ENCODE peak calls at places on chromosomes 11 and 22, in ten cellular contexts. R is AG20443; W is GDM1; B is effector memory CD8-positive, alpha-beta T cell; P is stomach; Q is stromal cell of bone marrow; I is COR-L47; X is NCI-H1092 treated with DMSO at 0.1 percent for 48 hours; Y is aorta; T is D341Med. L is an unnamed sample.

GRCh38 chr11:75386912-75387311 is 12.4 kb upstream of the RPS3 start:
- DNase-seq in I (no peak), X (no peak), W (no peak), Y (no peak), Q (no peak), B (no peak), T (no peak), P (no peak), R (no peak), L (no peak)

GRCh38 chr11:86161373-86162255 is 82.9 kb upstream of the EED start:
- DNase-seq in Y (no peak), W (no peak), P (no peak), B (no peak), T (no peak), X (no peak), Q (no peak), R (no peak), I (no peak), L (peak; percentile 20)

GRCh38 chr11:102007567-102008437 is 39.4 kb upstream of the CFAP300 start:
- DNase-seq in W (no peak), B (no peak), T (no peak), Q (peak; percentile 36), P (peak; percentile 50), Y (no peak), X (peak; percentile 64), R (peak; percentile 21), I (peak; percentile 40), L (peak; percentile 48)

GRCh38 chr22:49788492-49788891 is 39.2 kb downstream of the BRD1 start:
- DNase-seq in Y (peak; percentile 90), B (no peak), X (no peak), T (no peak), W (no peak), R (peak; percentile 89), Q (no peak), P (peak; percentile 44), I (no peak), L (no peak)

GRCh38 chr11:2380807-2381350 is 3.8 kb downstream of the CD81 start:
- DNase-seq in Q (no peak), P (peak; percentile 47), W (no peak), Y (peak; percentile 92), B (no peak), X (no peak), I (no peak), T (no peak), R (no peak), L (no peak)

GRCh38 chr11:20057055-20057943 is 103.0 kb downstream of the DBX1 start:
- DNase-seq in Q (no peak), X (no peak), R (peak; percentile 35), P (no peak), T (no peak), B (no peak), Y (no peak), I (no peak), W (no peak), L (no peak)

GRCh38 chr22:32204856-32205722 is at the start of gene RFPL2:
- DNase-seq in Q (peak; percentile 6), R (peak; percentile 82), Y (no peak), B (peak; percentile 11), P (no peak), I (peak; percentile 64), T (peak; percentile 88), X (peak; percentile 82), W (no peak), L (no peak)

GRCh38 chr11:765025-765801 is 12.1 kb downstream of the GATD1 start:
- DNase-seq in P (peak; percentile 63), I (peak; percentile 25), B (peak; percentile 67), R (peak; percentile 71), X (no peak), Q (no peak), T (peak; percentile 83), W (peak; percentile 44), Y (no peak), L (peak; percentile 43)

GRCh38 chr22:31230155-31230870 is 18.2 kb downstream of the LIMK2 start:
- DNase-seq in X (no peak), Q (no peak), T (no peak), P (no peak), B (no peak), Y (no peak), R (no peak), I (no peak), W (no peak), L (peak; percentile 95)

GRCh38 chr11:73323464-73323863 is 15.4 kb downstream of the ARHGEF17 start:
- DNase-seq in P (peak; percentile 47), I (no peak), Y (peak; percentile 96), X (no peak), W (no peak), R (peak; percentile 90), B (no peak), Q (peak; percentile 54), T (no peak), L (no peak)

GRCh38 chr11:125082611-125083311 is 19.7 kb downstream of the SLC37A2 start:
- DNase-seq in Y (no peak), I (no peak), R (peak; percentile 80), B (no peak), W (no peak), Q (peak; percentile 56), X (no peak), P (no peak), T (peak; percentile 15), L (no peak)

GRCh38 chr22:31346733-31347250 is 646 bp upstream of the PATZ1 start:
- DNase-seq in T (no peak), P (peak; percentile 63), B (peak; percentile 21), X (peak; percentile 73), I (peak; percentile 66), R (peak; percentile 51), W (peak; percentile 79), Y (no peak), Q (no peak), L (no peak)

GRCh38 chr11:125390949-125391348 is 105.1 kb downstream of the FEZ1 start:
- DNase-seq in Y (no peak), X (no peak), Q (no peak), W (no peak), I (no peak), B (no peak), R (peak; percentile 78), P (no peak), T (no peak), L (no peak)

GRCh38 chr22:30381250-30381649 is 6.0 kb downstream of the RNF215 start:
- DNase-seq in I (no peak), T (no peak), B (no peak), X (no peak), P (no peak), Q (no peak), W (no peak), Y (no peak), R (no peak), L (no peak)

GRCh38 chr11:43812471-43812870 is 68.2 kb upstream of the ALKBH3 start:
- DNase-seq in Q (no peak), B (no peak), X (no peak), P (no peak), I (no peak), T (no peak), Y (no peak), R (no peak), W (no peak), L (no peak)

GRCh38 chr11:12430912-12431311 is 53.5 kb downstream of the PARVA start:
- DNase-seq in Q (peak; percentile 85), R (peak; percentile 82), B (no peak), P (peak; percentile 72), X (no peak), Y (peak; percentile 85), I (no peak), T (no peak), W (no peak), L (no peak)